ENCODE peak calls at places on chromosome 21, in six cellular contexts. B is IMR-90, C is H1, G is mesenchymal stem cell, K is trophoblast cell, R is neuronal stem cell. O is an unnamed sample.

GRCh38 chr21:37548521-37548981 is 182.0 kb downstream of the DYRK1A start:
- DNase-seq in B (no peak), R (no peak), G (no peak), K (no peak), C (no peak), O (no peak)

GRCh38 chr21:25961042-25961441 is 209.5 kb downstream of the APP start:
- DNase-seq in B (no peak), R (no peak), C (no peak), G (no peak), K (no peak), O (peak; percentile 53)

GRCh38 chr21:46324390-46325072 is 575 bp downstream of the PCNT start:
- DNase-seq in K (peak; percentile 85), R (peak; percentile 89), C (peak; percentile 90), G (peak; percentile 75), B (peak; percentile 70), O (peak; percentile 87)

GRCh38 chr21:45573452-45574035 is 31.3 kb upstream of the SLC19A1 start:
- DNase-seq in R (no peak), C (no peak), K (no peak), G (no peak), B (no peak), O (no peak)

GRCh38 chr21:44965251-44966022 is 25.6 kb downstream of the SLX9 start:
- DNase-seq in G (peak; percentile 37), K (no peak), R (no peak), C (no peak), B (peak; percentile 94), O (no peak)

GRCh38 chr21:43975469-43976098 is 36.5 kb upstream of the TRAPPC10 start:
- DNase-seq in R (peak; percentile 61), G (peak; percentile 64), K (peak; percentile 83), B (peak; percentile 48), C (peak; percentile 94), O (peak; percentile 76)

GRCh38 chr21:21730524-21730923 is 732.3 kb downstream of the NCAM2 start:
- DNase-seq in K (no peak), G (no peak), C (no peak), R (no peak), B (peak; percentile 32), O (no peak)

GRCh38 chr21:43608225-43608624 is 51.1 kb downstream of the HSF2BP start:
- DNase-seq in K (peak; percentile 60), G (peak; percentile 81), C (no peak), R (no peak), B (peak; percentile 86), O (no peak)

GRCh38 chr21:43207043-43207315 is 38.2 kb downstream of the CRYAA start:
- DNase-seq in G (no peak), K (no peak), B (no peak), R (no peak), C (no peak), O (no peak)

GRCh38 chr21:41369105-41369914 is 7.5 kb downstream of the MX2 start:
- DNase-seq in G (peak; percentile 30), R (peak; percentile 56), C (peak; percentile 80), K (peak; percentile 32), B (no peak), O (peak; percentile 80)

GRCh38 chr21:45556645-45557601 is 14.7 kb upstream of the SLC19A1 start:
- DNase-seq in B (no peak), R (no peak), C (no peak), K (no peak), G (peak; percentile 23), O (peak; percentile 29)

GRCh38 chr21:21712761-21713558 is 714.8 kb downstream of the NCAM2 start:
- DNase-seq in B (peak; percentile 62), K (no peak), G (peak; percentile 2), R (no peak), C (no peak), O (no peak)

GRCh38 chr21:41168391-41169257 is 664 bp downstream of the BACE2 start:
- DNase-seq in R (peak; percentile 29), B (peak; percentile 68), C (peak; percentile 63), K (peak; percentile 54), G (no peak), O (peak; percentile 51)

GRCh38 chr21:31909772-31910470 is 37.1 kb downstream of the HUNK start:
- DNase-seq in R (no peak), C (no peak), G (no peak), K (no peak), B (no peak), O (no peak)
- H3K79me1 ChIP-seq in R (peaks cover 9% of the 10 kb centered on the region), C (no peaks in the 10 kb centered on the region), G (no peaks in the 10 kb centered on the region), K (peaks cover 3% of the 10 kb centered on the region), B (peaks cover 9% of the 10 kb centered on the region), O (no peaks in the 10 kb centered on the region)

GRCh38 chr21:31343680-31344480 is at the start of gene TIAM1:
- DNase-seq in R (peak; percentile 42), G (peak; percentile 58), K (peak; percentile 85), C (peak; percentile 70), B (peak; percentile 66), O (peak; percentile 74)

GRCh38 chr21:31349208-31349607 is 5.1 kb upstream of the TIAM1 start:
- DNase-seq in R (no peak), K (no peak), C (no peak), B (no peak), G (no peak), O (no peak)

GRCh38 chr21:31346256-31346821 is 2.3 kb upstream of the TIAM1 start:
- DNase-seq in K (no peak), G (no peak), C (no peak), R (no peak), B (no peak), O (no peak)

GRCh38 chr21:31348188-31348587 is 4.1 kb upstream of the TIAM1 start:
- DNase-seq in K (peak; percentile 80), B (no peak), R (no peak), C (no peak), G (no peak), O (no peak)

GRCh38 chr21:31347435-31348032 is 3.5 kb upstream of the TIAM1 start:
- DNase-seq in C (no peak), G (peak; percentile 31), R (no peak), B (peak; percentile 50), K (peak; percentile 87), O (no peak)
- H2AFZ ChIP-seq in C (no peak overlapping the region), G (no peak overlapping the region), R (no peak overlapping the region), B (no peak overlapping the region), K (no peak overlapping the region), O (no peak overlapping the region)

GRCh38 chr21:34836103-34836932 is 167.5 kb downstream of the CLIC6 start:
- DNase-seq in R (no peak), K (peak; percentile 99), B (peak; percentile 100), C (no peak), G (peak; percentile 100), O (no peak)

GRCh38 chr21:34836933-34837505 is 168.2 kb downstream of the CLIC6 start:
- DNase-seq in K (no peak), C (no peak), G (no peak), R (no peak), B (no peak), O (no peak)

GRCh38 chr21:34841154-34841553 is 172.4 kb downstream of the CLIC6 start:
- DNase-seq in R (no peak), K (no peak), B (no peak), C (no peak), G (no peak), O (no peak)

GRCh38 chr21:34840693-34841092 is 171.9 kb downstream of the CLIC6 start:
- DNase-seq in B (no peak), R (no peak), C (no peak), K (no peak), G (no peak), O (no peak)

DNA sequence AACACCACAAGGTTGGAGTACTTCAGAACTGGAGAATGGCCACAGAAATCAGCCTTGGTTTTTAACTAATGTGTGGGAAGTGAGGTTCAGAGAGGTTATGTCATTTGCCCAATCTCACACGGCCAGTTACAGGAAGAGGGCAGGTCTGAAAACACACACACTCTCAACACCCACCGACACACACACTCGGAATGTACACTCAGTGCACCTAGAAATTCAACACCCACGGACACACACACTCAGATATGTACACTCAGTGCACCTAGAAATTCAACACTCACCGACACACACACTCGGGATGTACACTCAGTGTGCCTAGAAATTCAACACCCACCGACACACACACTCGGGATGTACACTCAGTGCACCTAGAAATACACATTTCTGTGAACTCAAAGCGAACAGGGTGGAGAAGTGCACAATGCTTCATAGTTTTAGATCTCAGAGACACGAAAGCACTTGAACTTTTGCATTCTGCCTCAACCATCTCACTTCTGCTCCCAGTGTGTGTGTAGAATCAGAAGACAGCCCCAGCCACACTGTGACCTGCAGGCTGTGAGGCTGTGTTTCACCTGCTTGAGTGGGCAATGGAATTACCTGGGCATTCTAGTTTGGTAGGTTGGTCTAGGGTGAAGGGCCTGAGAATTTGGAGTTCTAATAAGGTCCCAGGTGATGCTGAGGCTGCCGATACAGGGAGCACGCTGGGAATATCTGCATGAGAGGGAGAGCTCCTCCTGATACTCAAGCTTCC is 170.5 kb downstream of the CLIC6 start:
- DNase-seq in G (no peak), B (no peak), R (no peak), C (no peak), K (no peak), O (no peak)
- H3K79me1 ChIP-seq in G (peaks cover 34% of the 10 kb centered on the region), B (peaks cover 55% of the 10 kb centered on the region), R (no peaks in the 10 kb centered on the region), C (no peaks in the 10 kb centered on the region), K (peaks cover 15% of the 10 kb centered on the region), O (no peaks in the 10 kb centered on the region)

DNA sequence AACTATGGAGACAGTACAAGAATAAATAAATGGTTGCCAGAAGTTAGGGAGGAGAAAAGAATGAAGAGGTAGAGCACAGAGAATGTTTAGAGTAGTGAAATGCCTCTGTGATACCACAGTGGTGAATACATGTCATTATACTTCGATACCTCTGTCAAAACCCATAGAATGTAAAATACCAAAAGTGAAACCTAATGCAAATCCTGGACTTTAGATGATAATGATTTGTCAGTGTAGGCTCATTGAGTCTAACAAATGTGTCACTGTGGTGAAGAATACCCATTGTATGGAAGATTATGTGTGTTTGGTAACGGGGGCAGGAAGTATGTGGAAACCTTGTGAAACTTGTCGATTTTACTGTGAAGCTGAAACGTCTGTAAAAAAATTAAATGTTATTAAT is 1106.5 kb upstream of the TMPRSS15 start:
- DNase-seq in R (no peak), B (no peak), G (no peak), K (no peak), C (no peak), O (no peak)
- H2AFZ ChIP-seq in R (no peak overlapping the region), B (no peak overlapping the region), G (no peak overlapping the region), K (no peak overlapping the region), C (no peak overlapping the region), O (no peak overlapping the region)

GRCh38 chr21:35038772-35039145 is 10.3 kb downstream of the RUNX1 start:
- DNase-seq in R (no peak), C (no peak), G (no peak), B (no peak), K (no peak), O (no peak)
- H3K79me1 ChIP-seq in R (no peaks in the 10 kb centered on the region), C (no peaks in the 10 kb centered on the region), G (peaks cover 27% of the 10 kb centered on the region), B (no peaks in the 10 kb centered on the region), K (no peaks in the 10 kb centered on the region), O (no peaks in the 10 kb centered on the region)

GRCh38 chr21:16081304-16081703 is 351.5 kb downstream of the USP25 start:
- DNase-seq in R (no peak), B (no peak), G (no peak), C (no peak), K (no peak), O (no peak)
- H2AFZ ChIP-seq in R (no peak overlapping the region), B (no peak overlapping the region), G (no peak overlapping the region), C (no peak overlapping the region), K (no peak overlapping the region), O (no peak overlapping the region)

GRCh38 chr21:30634906-30635305 is at the start of gene KRTAP20-2:
- DNase-seq in R (no peak), K (no peak), C (no peak), G (no peak), B (no peak), O (no peak)
- H3K79me1 ChIP-seq in R (no peaks in the 10 kb centered on the region), K (no peaks in the 10 kb centered on the region), C (no peaks in the 10 kb centered on the region), G (no peaks in the 10 kb centered on the region), B (no peaks in the 10 kb centered on the region), O (no peaks in the 10 kb centered on the region)

O was measured in H9.